ENCODE peak calls at places on chromosomes 13 and 19, in four cellular contexts. One of them, this sample, is unnamed.

GRCh38 chr13:36163809-36164308 is 32.7 kb upstream of the DCLK1 start:
- DNase-seq in AG10803: peak
- DNase-seq in Peyer's patch: no peak
- DNase-seq in CD8-positive, alpha-beta T cell: no peak
- DNase-seq in this sample: peak

GRCh38 chr19:1980068-1980467 is 35.4 kb downstream of the BTBD2 start:
- DNase-seq in CD8-positive, alpha-beta T cell: no peak
- DNase-seq in AG10803: no peak
- DNase-seq in Peyer's patch: no peak
- DNase-seq in this sample: no peak

GRCh38 chr19:43446746-43447489 is 18.5 kb downstream of the LYPD3 start:
- DNase-seq in Peyer's patch: peak
- DNase-seq in CD8-positive, alpha-beta T cell: peak
- DNase-seq in AG10803: peak
- DNase-seq in this sample: peak

GRCh38 chr13:52600666-52601065 is 41.6 kb upstream of the HNRNPA1L2 start:
- DNase-seq in AG10803: no peak
- DNase-seq in Peyer's patch: no peak
- DNase-seq in CD8-positive, alpha-beta T cell: no peak
- DNase-seq in this sample: no peak

GRCh38 chr19:8451885-8452284 is 7.1 kb downstream of the HNRNPM start:
- DNase-seq in AG10803: peak
- DNase-seq in CD8-positive, alpha-beta T cell: no peak
- DNase-seq in Peyer's patch: no peak
- DNase-seq in this sample: no peak

GRCh38 chr19:35266904-35267817 is 1.6 kb upstream of the USF2 start:
- DNase-seq in AG10803: peak
- DNase-seq in Peyer's patch: peak
- DNase-seq in CD8-positive, alpha-beta T cell: peak
- DNase-seq in this sample: no peak

GRCh38 chr13:31896427-31896826 is 135.1 kb upstream of the FRY start:
- DNase-seq in Peyer's patch: no peak
- DNase-seq in AG10803: peak
- DNase-seq in CD8-positive, alpha-beta T cell: no peak
- DNase-seq in this sample: peak

GRCh38 chr13:104534847-104535246 is 1468.6 kb upstream of the SLC10A2 start:
- DNase-seq in AG10803: no peak
- DNase-seq in Peyer's patch: no peak
- DNase-seq in CD8-positive, alpha-beta T cell: no peak
- DNase-seq in this sample: no peak

GRCh38 chr19:35213678-35214632 is 14.6 kb downstream of the FAM187B start:
- DNase-seq in Peyer's patch: peak
- DNase-seq in AG10803: peak
- DNase-seq in CD8-positive, alpha-beta T cell: peak
- DNase-seq in this sample: peak

GRCh38 chr13:89862691-89863036 is 1484.8 kb upstream of the MIR17HG start:
- DNase-seq in CD8-positive, alpha-beta T cell: no peak
- DNase-seq in AG10803: no peak
- DNase-seq in Peyer's patch: no peak
- DNase-seq in this sample: no peak

GRCh38 chr19:39031368-39032163 is 783 bp downstream of the FBXO27 start:
- DNase-seq in AG10803: peak
- DNase-seq in CD8-positive, alpha-beta T cell: peak
- DNase-seq in Peyer's patch: peak
- DNase-seq in this sample: peak

GRCh38 chr19:4376245-4376990 is 23.9 kb downstream of the SH3GL1 start:
- DNase-seq in Peyer's patch: no peak
- DNase-seq in AG10803: no peak
- DNase-seq in CD8-positive, alpha-beta T cell: no peak
- DNase-seq in this sample: no peak

GRCh38 chr19:4374451-4375163 is 25.7 kb downstream of the SH3GL1 start:
- DNase-seq in CD8-positive, alpha-beta T cell: no peak
- DNase-seq in Peyer's patch: no peak
- DNase-seq in AG10803: peak
- DNase-seq in this sample: peak

GRCh38 chr19:4376991-4377781 is 23.2 kb downstream of the SH3GL1 start:
- DNase-seq in AG10803: peak
- DNase-seq in Peyer's patch: no peak
- DNase-seq in CD8-positive, alpha-beta T cell: no peak
- DNase-seq in this sample: no peak

GRCh38 chr19:4375164-4375619 is 25.2 kb downstream of the SH3GL1 start:
- DNase-seq in Peyer's patch: no peak
- DNase-seq in CD8-positive, alpha-beta T cell: no peak
- DNase-seq in AG10803: no peak
- DNase-seq in this sample: no peak

GRCh38 chr19:4375620-4376228 is 24.6 kb downstream of the SH3GL1 start:
- DNase-seq in AG10803: peak
- DNase-seq in CD8-positive, alpha-beta T cell: no peak
- DNase-seq in Peyer's patch: peak
- DNase-seq in this sample: no peak
- TF ChIP-seq CTCF in AG10803: peak
- TF ChIP-seq CTCF in CD8-positive, alpha-beta T cell: no peak
- TF ChIP-seq CTCF in Peyer's patch: peak
- TF ChIP-seq CTCF in this sample: peak

GRCh38 chr19:9566729-9567128 is 17.6 kb downstream of the ZNF121 start:
- DNase-seq in AG10803: no peak
- DNase-seq in Peyer's patch: no peak
- DNase-seq in CD8-positive, alpha-beta T cell: no peak
- DNase-seq in this sample: no peak

GRCh38 chr19:9570255-9570654 is 14.0 kb downstream of the ZNF121 start:
- DNase-seq in AG10803: no peak
- DNase-seq in Peyer's patch: no peak
- DNase-seq in CD8-positive, alpha-beta T cell: no peak
- DNase-seq in this sample: no peak

DNA sequence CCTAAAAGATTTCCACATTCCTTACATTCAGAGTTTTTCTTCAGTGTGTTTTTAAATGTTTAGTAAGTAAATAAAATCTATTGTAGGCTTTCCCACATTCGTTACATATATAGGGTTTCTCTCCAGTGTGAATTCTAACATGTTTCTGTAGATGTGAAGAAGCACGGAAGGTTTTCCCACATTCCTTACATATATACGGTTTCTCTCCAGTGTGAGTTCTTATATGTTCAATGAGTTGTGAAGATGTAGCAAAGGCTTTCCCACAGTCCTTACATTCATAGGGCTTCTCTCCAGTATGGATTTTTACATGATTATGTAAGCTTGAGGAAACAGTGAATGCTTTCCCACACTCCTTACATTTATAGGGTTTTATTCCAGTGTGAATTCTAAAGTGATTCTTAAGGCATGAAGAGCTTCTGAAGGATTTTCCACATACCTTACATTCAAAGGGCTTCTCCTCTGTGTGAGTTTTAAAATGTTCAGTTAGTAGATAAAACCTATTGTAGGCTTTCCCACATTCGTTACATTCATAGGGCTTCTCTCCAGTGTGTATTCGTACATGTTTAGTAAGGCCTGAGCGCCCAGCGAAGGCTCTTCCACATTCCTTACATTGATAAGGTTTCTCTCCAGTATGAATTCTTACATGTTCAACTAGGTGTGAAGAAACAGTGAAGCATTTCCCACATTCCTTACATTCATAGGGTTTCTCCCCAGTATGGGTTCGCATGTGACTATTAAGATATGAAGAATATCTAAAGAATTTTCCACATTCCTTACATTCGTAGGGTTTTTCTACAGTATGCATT is 18.2 kb downstream of the ZNF121 start:
- DNase-seq in AG10803: peak
- DNase-seq in Peyer's patch: no peak
- DNase-seq in CD8-positive, alpha-beta T cell: no peak
- DNase-seq in this sample: no peak
- H3K4me3 ChIP-seq in AG10803: no peak
- H3K4me3 ChIP-seq in Peyer's patch: no peak
- H3K4me3 ChIP-seq in CD8-positive, alpha-beta T cell: no peak
- H3K4me3 ChIP-seq in this sample: no peak

DNA sequence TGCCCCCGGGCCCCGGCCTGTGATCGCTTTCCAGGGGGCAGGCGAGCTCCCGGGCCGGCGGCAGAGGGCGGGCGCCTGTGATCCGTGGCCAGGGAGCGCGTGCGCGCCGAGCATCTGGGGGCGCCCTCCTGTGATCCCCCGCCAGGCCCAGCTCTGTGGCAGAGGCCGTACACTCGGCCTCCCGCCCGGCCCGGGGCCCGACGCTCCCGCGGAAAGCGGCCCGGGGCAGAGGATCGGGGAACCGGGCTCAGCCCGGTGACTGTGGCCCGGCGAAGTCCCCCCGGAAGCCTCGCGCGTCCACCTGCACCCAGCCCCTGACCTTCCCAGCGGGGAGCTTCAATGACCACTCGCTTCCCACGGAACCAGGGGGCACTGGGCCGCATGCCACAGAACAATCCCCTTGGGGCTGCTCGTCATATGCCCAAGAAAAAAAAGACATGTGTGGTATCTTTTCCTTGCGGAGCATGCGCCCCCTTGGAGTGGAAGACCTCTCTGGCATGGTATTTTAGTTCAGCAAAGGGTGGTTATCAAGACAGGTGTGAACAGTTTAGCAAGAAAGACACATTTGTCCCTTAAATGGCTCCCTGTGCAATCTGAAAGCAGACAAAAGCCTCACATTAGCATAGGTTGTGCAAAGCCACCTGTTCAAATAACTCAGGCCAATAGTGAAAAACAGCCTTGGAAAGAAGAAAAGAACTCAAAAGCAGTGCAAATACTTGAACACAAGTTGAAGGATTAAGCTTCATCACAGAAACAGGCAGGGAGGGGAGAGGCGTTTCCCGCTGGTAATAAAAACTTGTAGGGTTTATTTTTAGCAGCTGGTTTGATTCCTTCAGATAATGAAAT is 290.8 kb upstream of the SOX21 start:
- DNase-seq in Peyer's patch: no peak
- DNase-seq in CD8-positive, alpha-beta T cell: no peak
- DNase-seq in AG10803: no peak
- DNase-seq in this sample: no peak
- TF ChIP-seq CTCF in Peyer's patch: no peak
- TF ChIP-seq CTCF in CD8-positive, alpha-beta T cell: no peak
- TF ChIP-seq CTCF in AG10803: no peak
- TF ChIP-seq CTCF in this sample: no peak

GRCh38 chr13:110716235-110716505 is 2.7 kb downstream of the ING1 start:
- DNase-seq in AG10803: no peak
- DNase-seq in Peyer's patch: no peak
- DNase-seq in CD8-positive, alpha-beta T cell: no peak
- DNase-seq in this sample: peak
- H3K4me3 ChIP-seq in AG10803: peak
- H3K4me3 ChIP-seq in Peyer's patch: peak
- H3K4me3 ChIP-seq in CD8-positive, alpha-beta T cell: peak
- H3K4me3 ChIP-seq in this sample: peak

GRCh38 chr13:44281252-44282000 is 92.2 kb upstream of the SERP2 start:
- DNase-seq in Peyer's patch: no peak
- DNase-seq in AG10803: no peak
- DNase-seq in CD8-positive, alpha-beta T cell: no peak
- DNase-seq in this sample: no peak

GRCh38 chr13:44276061-44276460 is 97.6 kb upstream of the SERP2 start:
- DNase-seq in AG10803: no peak
- DNase-seq in Peyer's patch: peak
- DNase-seq in CD8-positive, alpha-beta T cell: no peak
- DNase-seq in this sample: no peak

GRCh38 chr13:44277459-44277858 is 96.2 kb upstream of the SERP2 start:
- DNase-seq in CD8-positive, alpha-beta T cell: no peak
- DNase-seq in Peyer's patch: no peak
- DNase-seq in AG10803: no peak
- DNase-seq in this sample: no peak

GRCh38 chr13:44280461-44280860 is 93.2 kb upstream of the SERP2 start:
- DNase-seq in Peyer's patch: no peak
- DNase-seq in AG10803: peak
- DNase-seq in CD8-positive, alpha-beta T cell: no peak
- DNase-seq in this sample: no peak

GRCh38 chr13:44278164-44278563 is 95.5 kb upstream of the SERP2 start:
- DNase-seq in CD8-positive, alpha-beta T cell: peak
- DNase-seq in Peyer's patch: no peak
- DNase-seq in AG10803: no peak
- DNase-seq in this sample: no peak
- TF ChIP-seq CTCF in CD8-positive, alpha-beta T cell: no peak
- TF ChIP-seq CTCF in Peyer's patch: no peak
- TF ChIP-seq CTCF in AG10803: no peak
- TF ChIP-seq CTCF in this sample: no peak

DNA sequence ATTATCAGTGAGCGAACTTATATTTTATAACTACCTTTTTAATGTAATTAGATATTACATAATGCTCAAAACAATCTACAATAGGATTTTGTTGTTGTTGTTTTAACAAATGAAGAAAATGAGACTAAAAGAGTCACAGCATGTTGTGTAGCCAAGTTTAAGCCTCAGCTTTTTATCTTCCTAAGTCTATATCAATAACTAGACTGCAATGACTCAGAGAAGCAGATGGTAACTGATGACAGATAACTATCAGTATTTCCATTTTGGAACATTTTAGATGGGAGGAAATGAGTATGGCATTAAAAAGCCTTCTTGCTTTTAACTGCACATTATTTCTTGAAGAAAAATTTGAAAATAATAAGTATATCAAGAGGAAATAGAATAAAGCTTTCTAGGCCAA is 825.2 kb downstream of the SLITRK1 start:
- DNase-seq in AG10803: peak
- DNase-seq in Peyer's patch: no peak
- DNase-seq in CD8-positive, alpha-beta T cell: no peak
- DNase-seq in this sample: no peak
- H3K4me3 ChIP-seq in AG10803: no peak
- H3K4me3 ChIP-seq in Peyer's patch: no peak
- H3K4me3 ChIP-seq in CD8-positive, alpha-beta T cell: no peak
- H3K4me3 ChIP-seq in this sample: no peak

DNA sequence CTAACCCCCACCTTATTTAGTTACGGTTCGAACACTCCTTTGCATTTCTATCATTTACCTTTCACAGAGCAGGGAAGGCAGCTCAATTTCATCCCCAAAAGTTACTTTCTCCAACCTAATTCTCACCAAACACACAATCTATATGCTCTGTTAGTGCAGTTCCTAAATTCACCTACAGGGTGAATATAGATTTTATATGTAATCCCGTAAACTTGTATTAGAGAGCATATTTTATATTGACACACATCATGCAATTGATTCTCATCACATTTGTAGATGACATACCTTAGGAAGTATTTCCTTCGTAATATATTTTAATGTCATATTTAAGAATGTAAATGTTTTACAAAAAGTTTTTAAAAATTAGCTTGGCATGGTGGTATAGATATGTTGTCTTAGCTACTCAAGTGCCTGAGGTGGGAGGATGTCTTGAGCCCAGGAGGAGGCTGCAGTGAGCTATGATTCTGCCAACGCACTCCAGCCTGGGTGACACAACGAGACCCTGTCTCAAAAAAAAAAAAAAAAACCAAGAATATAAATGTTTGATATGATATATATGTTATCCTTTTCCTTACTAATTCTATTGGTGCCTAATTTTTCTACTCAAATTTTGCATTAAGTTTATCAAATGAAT is 57.3 kb upstream of the TNFRSF19 start:
- DNase-seq in CD8-positive, alpha-beta T cell: no peak
- DNase-seq in AG10803: no peak
- DNase-seq in Peyer's patch: no peak
- DNase-seq in this sample: no peak
- TF ChIP-seq CTCF in CD8-positive, alpha-beta T cell: no peak
- TF ChIP-seq CTCF in AG10803: peak
- TF ChIP-seq CTCF in Peyer's patch: no peak
- TF ChIP-seq CTCF in this sample: no peak

GRCh38 chr19:16594131-16594586 is 21.9 kb upstream of the SLC35E1 start:
- DNase-seq in CD8-positive, alpha-beta T cell: peak
- DNase-seq in AG10803: no peak
- DNase-seq in Peyer's patch: peak
- DNase-seq in this sample: no peak
- H3K4me3 ChIP-seq in CD8-positive, alpha-beta T cell: peak
- H3K4me3 ChIP-seq in AG10803: no peak
- H3K4me3 ChIP-seq in Peyer's patch: no peak
- H3K4me3 ChIP-seq in this sample: no peak